ENCODE peak calls at places on chromosome 1, in ten cellular contexts. I, S, X, R, V, J, O, N, D and H are unnamed samples. For H3K4me1, the result is how much of the 10 kb centered on the place peaks cover.

GRCh38 chr1:236168716-236169429 is 26.5 kb downstream of the GPR137B start:
- DNase-seq in R (no peak), S (peak), J (peak), D (peak), X (peak), I (no peak), O (no peak), V (peak), N (peak), H (no peak)

GRCh38 chr1:224201336-224201735 is 18.3 kb downstream of the DEGS1 start:
- DNase-seq in R (no peak), J (no peak), I (no peak), S (no peak), D (no peak), N (no peak), O (no peak), V (peak), X (no peak), H (no peak)

GRCh38 chr1:66695121-66695520 is 57.1 kb upstream of the DYNLT5 start:
- DNase-seq in V (no peak), I (no peak), O (no peak), J (no peak), X (no peak), R (no peak), N (no peak), D (no peak), S (no peak), H (no peak)

GRCh38 chr1:64823691-64824476 is 79.0 kb downstream of the RAVER2 start:
- DNase-seq in V (peak), I (peak), N (peak), X (peak), D (peak), R (no peak), J (peak), S (no peak), O (peak), H (no peak)

GRCh38 chr1:66022904-66023620 is 230.4 kb downstream of the PDE4B start:
- DNase-seq in S (no peak), V (no peak), J (no peak), D (no peak), X (no peak), I (no peak), N (peak), R (no peak), O (no peak), H (no peak)

GRCh38 chr1:156492013-156492590 is 8.5 kb downstream of the MEF2D start:
- DNase-seq in O (no peak), X (no peak), N (no peak), R (no peak), J (no peak), D (no peak), I (no peak), V (no peak), S (no peak), H (no peak)

GRCh38 chr1:50620680-50621329 is 197.6 kb upstream of the DMRTA2 start:
- DNase-seq in N (peak), R (no peak), V (peak), S (no peak), O (no peak), I (peak), J (peak), X (no peak), D (peak), H (no peak)

GRCh38 chr1:71093938-71094337 is 13.1 kb upstream of the ZRANB2 start:
- DNase-seq in D (no peak), V (no peak), X (no peak), J (no peak), I (no peak), O (no peak), S (no peak), N (peak), R (no peak), H (no peak)

GRCh38 chr1:237133921-237134320 is 91.9 kb downstream of the RYR2 start:
- DNase-seq in R (no peak), X (no peak), V (no peak), I (no peak), O (no peak), D (no peak), S (no peak), N (no peak), J (no peak), H (no peak)

GRCh38 chr1:234001817-234002216 is 97.3 kb downstream of the SLC35F3 start:
- DNase-seq in X (no peak), R (no peak), N (no peak), D (no peak), O (no peak), S (no peak), I (no peak), J (no peak), V (no peak), H (no peak)

GRCh38 chr1:9363061-9363471 is 70.4 kb downstream of the SPSB1 start:
- DNase-seq in I (no peak), J (no peak), S (no peak), X (no peak), R (no peak), D (no peak), V (no peak), N (no peak), O (no peak), H (no peak)

GRCh38 chr1:241228339-241228738 is 128.7 kb downstream of the RGS7 start:
- DNase-seq in R (no peak), J (no peak), D (no peak), V (no peak), N (no peak), X (no peak), I (no peak), O (no peak), S (no peak), H (no peak)

GRCh38 chr1:41417335-41417682 is 56.1 kb downstream of the FOXO6 start:
- DNase-seq in V (no peak), R (no peak), S (no peak), N (no peak), J (no peak), D (no peak), O (no peak), X (no peak), I (no peak), H (no peak)

GRCh38 chr1:155729031-155729898 is 40.4 kb downstream of the DAP3 start:
- DNase-seq in J (peak), X (peak), R (no peak), D (peak), S (no peak), V (peak), I (peak), N (peak), O (no peak), H (no peak)

GRCh38 chr1:183230403-183230802 is 44.3 kb downstream of the LAMC2 start:
- DNase-seq in I (no peak), N (peak), R (no peak), X (no peak), D (no peak), S (no peak), V (no peak), J (no peak), O (no peak), H (no peak)

GRCh38 chr1:184563308-184563707 is 176.5 kb downstream of the C1orf21 start:
- DNase-seq in N (peak), O (no peak), D (no peak), V (no peak), R (no peak), S (no peak), X (no peak), J (no peak), I (no peak), H (no peak)

GRCh38 chr1:88768816-88769215 is 84.7 kb downstream of the PKN2 start:
- DNase-seq in N (no peak), R (no peak), O (no peak), I (no peak), V (no peak), D (no peak), S (no peak), X (no peak), J (no peak), H (no peak)

GRCh38 chr1:114024049-114024448 is 44.8 kb downstream of the OLFML3 start:
- DNase-seq in X (no peak), D (no peak), O (no peak), R (no peak), S (no peak), I (no peak), V (no peak), N (no peak), J (no peak), H (no peak)

GRCh38 chr1:168391759-168392681 is 111.3 kb downstream of the TBX19 start:
- DNase-seq in I (peak), S (no peak), D (no peak), O (no peak), J (peak), X (no peak), R (no peak), V (no peak), N (no peak), H (peak)

GRCh38 chr1:157105988-157106812 is 6.6 kb upstream of the ETV3L start:
- DNase-seq in I (peak), S (peak), O (peak), V (no peak), R (no peak), D (no peak), N (peak), X (no peak), J (peak), H (no peak)

GRCh38 chr1:7048395-7048794 is 263.1 kb downstream of the CAMTA1 start:
- DNase-seq in O (no peak), S (no peak), I (no peak), N (no peak), R (no peak), J (no peak), D (no peak), X (no peak), V (no peak), H (no peak)

GRCh38 chr1:31736675-31737074 is 27.5 kb downstream of the ADGRB2 start:
- DNase-seq in X (peak), V (no peak), R (no peak), I (peak), S (no peak), D (no peak), J (peak), O (no peak), N (no peak), H (no peak)

GRCh38 chr1:154910851-154911250 is 25.7 kb downstream of the PMVK start:
- DNase-seq in J (no peak), O (no peak), I (no peak), S (peak), N (no peak), D (no peak), R (no peak), V (no peak), X (no peak), H (no peak)

GRCh38 chr1:21232044-21232443 is 55.3 kb upstream of the EIF4G3 start:
- DNase-seq in O (no peak), D (peak), R (no peak), V (peak), J (peak), N (peak), X (no peak), I (peak), S (no peak), H (no peak)

GRCh38 chr1:110348050-110348449 is 8.9 kb downstream of the RBM15 start:
- DNase-seq in I (no peak), J (no peak), S (no peak), N (no peak), D (no peak), O (no peak), X (no peak), V (no peak), R (no peak), H (no peak)

GRCh38 chr1:15504436-15504835 is 19.6 kb downstream of the CASP9 start:
- DNase-seq in S (no peak), R (no peak), O (no peak), I (no peak), J (no peak), V (no peak), N (no peak), X (no peak), D (no peak), H (no peak)

GRCh38 chr1:93692983-93693591 is 11.4 kb upstream of the BCAR3 start:
- DNase-seq in D (no peak), J (no peak), V (peak), I (no peak), X (no peak), S (no peak), O (peak), R (no peak), N (peak), H (no peak)

GRCh38 chr1:179953974-179954493 is 576 bp upstream of the CEP350 start:
- DNase-seq in I (peak), S (no peak), O (no peak), R (no peak), N (no peak), V (peak), X (no peak), D (peak), J (no peak), H (no peak)

GRCh38 chr1:36389960-36390359 is 4.2 kb upstream of the STK40 start:
- DNase-seq in V (no peak), J (no peak), I (no peak), X (no peak), S (no peak), O (no peak), D (no peak), R (no peak), N (no peak), H (no peak)

GRCh38 chr1:76572229-76572628 is 295.1 kb upstream of the ST6GALNAC5 start:
- DNase-seq in S (no peak), N (no peak), O (no peak), J (no peak), D (no peak), I (no peak), V (no peak), R (no peak), X (no peak), H (no peak)

GRCh38 chr1:34899906-34900305 is 29.5 kb downstream of the DLGAP3 start:
- DNase-seq in D (no peak), I (no peak), X (no peak), N (no peak), J (no peak), V (no peak), R (no peak), S (no peak), O (no peak), H (no peak)
- TF ChIP-seq POLR2AphosphoS5 in D (no peak), I (no peak), X (no peak), N (no peak), J (no peak), V (no peak), R (no peak), S (no peak), O (no peak), H (no peak)

DNA sequence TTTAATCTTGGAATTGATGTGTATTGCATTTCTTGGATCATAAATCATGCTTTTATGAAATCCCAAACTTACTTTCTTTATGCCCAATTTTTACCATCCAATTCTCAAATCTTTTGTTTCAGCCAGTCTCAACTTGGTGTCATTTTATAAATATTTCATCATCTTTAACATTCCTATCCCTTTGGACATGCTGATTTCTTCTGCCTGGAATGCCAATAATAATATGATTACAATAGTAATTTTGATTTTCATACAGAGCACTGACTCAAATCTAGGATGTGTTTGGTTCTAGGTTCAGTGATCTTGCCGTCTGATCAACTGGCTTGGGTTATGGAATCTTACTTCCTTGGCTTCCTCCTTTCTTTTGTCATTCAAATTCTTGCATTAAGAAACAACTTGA is 12.8 kb downstream of the RRP15 start:
- DNase-seq in D (no peak), J (no peak), V (no peak), S (no peak), N (no peak), X (no peak), O (no peak), R (no peak), I (no peak), H (no peak)
- H3K4me1 ChIP-seq in D (under half), J (under half), V (under half), S (under half), N (under half), X (under half), O (under half), R (under half), I (under half), H (under half)

DNA sequence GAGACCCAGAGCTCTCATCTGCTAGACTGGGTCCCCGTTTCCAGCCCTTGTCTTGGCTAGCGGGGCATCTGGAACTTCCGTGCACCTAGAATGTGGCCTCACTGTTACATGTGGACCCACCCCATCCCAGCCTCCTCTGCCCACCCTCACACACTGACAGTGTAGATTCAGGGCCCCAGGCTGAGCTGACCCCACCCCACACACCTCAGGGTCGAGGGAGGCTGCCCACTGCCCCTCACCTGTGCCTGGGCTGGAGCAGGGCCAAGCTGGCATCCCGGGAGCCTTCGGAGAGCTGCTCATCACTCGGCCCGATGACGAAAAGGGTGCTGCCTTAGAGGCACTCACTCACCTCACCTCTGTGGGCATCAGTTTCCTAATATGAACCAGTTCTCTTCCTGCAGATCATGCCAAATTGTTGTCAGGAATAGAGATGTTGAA is 11.1 kb downstream of the ACOT11 start:
- DNase-seq in V (no peak), R (peak), J (no peak), S (peak), O (no peak), X (no peak), D (no peak), N (no peak), I (no peak), H (no peak)
- H3K27ac ChIP-seq in V (no peak), R (no peak), J (peak), S (no peak), O (no peak), X (no peak), D (no peak), N (no peak), I (no peak), H (peak)

GRCh38 chr1:59409525-59409924 is 112.6 kb downstream of the FGGY start:
- DNase-seq in N (no peak), O (no peak), S (no peak), D (no peak), V (no peak), J (no peak), R (no peak), I (no peak), X (no peak), H (no peak)

GRCh38 chr1:59409986-59410385 is 113.1 kb downstream of the FGGY start:
- DNase-seq in I (no peak), N (no peak), V (no peak), O (no peak), S (no peak), J (no peak), D (no peak), R (no peak), X (no peak), H (no peak)

GRCh38 chr1:59410457-59410856 is 113.6 kb downstream of the FGGY start:
- DNase-seq in S (no peak), R (no peak), J (no peak), D (no peak), V (no peak), X (no peak), O (no peak), N (no peak), I (no peak), H (no peak)

GRCh38 chr1:59406437-59407164 is 109.7 kb downstream of the FGGY start:
- DNase-seq in D (no peak), X (no peak), R (no peak), J (no peak), I (no peak), V (no peak), O (no peak), S (no peak), N (no peak), H (no peak)

DNA sequence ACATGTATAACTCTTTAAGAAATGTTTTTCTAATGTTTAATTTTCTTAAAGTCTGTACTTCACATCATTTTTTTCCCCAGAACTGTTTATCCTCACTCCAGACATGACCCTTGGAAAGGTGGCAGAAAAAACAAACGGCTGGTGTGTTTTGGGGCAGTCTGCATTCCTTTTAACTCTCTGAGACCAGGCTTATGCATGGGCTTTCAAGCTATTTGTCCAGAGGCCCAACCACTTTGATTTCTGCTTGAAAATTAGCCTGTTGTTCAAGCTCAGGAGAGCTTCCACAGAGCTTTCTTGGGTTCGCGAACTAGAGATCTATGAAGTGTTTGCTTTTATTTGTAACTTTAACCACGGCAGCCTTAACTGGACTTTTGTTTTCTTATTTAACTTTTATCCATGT is 111.7 kb downstream of the FGGY start:
- DNase-seq in J (no peak), O (no peak), N (peak), V (peak), X (no peak), I (no peak), D (no peak), R (no peak), S (no peak), H (no peak)
- TF ChIP-seq POLR2AphosphoS5 in J (no peak), O (no peak), N (no peak), V (no peak), X (no peak), I (no peak), D (no peak), R (no peak), S (no peak), H (no peak)

DNA sequence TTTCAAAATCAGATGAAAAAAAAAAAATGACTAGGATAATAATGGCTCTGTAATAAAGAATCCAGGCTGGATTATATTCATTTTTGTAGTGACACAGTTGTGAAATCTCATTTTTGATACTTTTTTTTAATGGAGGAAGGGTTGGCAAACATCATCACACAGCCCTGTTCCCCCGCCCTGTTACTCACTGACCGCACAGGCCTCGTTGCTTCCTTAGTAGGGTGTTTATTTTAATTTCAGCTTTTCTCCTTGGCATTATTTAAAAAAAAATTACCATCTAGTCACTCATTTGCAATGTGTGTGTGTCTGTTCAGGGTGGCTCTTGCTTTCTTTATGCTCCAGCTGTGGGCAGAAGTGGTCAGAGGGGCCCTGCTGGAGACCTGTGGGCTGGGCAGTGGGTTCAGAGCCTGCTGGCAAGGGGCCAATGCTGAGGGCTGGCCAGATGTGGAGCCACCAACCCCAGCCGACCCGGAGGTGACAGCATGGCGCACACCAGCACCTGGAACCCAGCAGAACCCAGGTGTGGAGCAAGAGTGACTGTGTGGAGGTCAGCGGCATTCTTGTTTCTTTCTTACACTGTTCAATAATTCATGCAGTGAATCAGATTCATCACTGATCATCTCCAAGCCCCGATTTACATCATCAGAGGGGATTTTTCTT is 44.6 kb downstream of the ZSCAN20 start:
- DNase-seq in O (no peak), V (no peak), N (no peak), X (no peak), I (no peak), J (no peak), D (no peak), R (no peak), S (no peak), H (no peak)
- H3K4me1 ChIP-seq in O (under half), V (under half), N (under half), X (under half), I (under half), J (under half), D (under half), R (under half), S (under half), H (under half)

GRCh38 chr1:24294228-24294672 is 24.9 kb upstream of the GRHL3 start:
- DNase-seq in I (peak), X (peak), R (peak), J (no peak), O (no peak), D (no peak), V (no peak), S (peak), N (peak), H (no peak)
- H3K27ac ChIP-seq in I (peak), X (peak), R (peak), J (peak), O (no peak), D (no peak), V (no peak), S (peak), N (peak), H (peak)

GRCh38 chr1:222252788-222253187 is 295.1 kb downstream of the HHIPL2 start:
- DNase-seq in O (no peak), X (no peak), N (no peak), S (no peak), V (no peak), I (no peak), R (no peak), J (no peak), D (no peak), H (peak)
- TF ChIP-seq POLR2AphosphoS5 in O (no peak), X (no peak), N (no peak), S (no peak), V (no peak), I (no peak), R (no peak), J (no peak), D (no peak), H (no peak)

GRCh38 chr1:226979517-226980121 is 39.5 kb downstream of the COQ8A start:
- DNase-seq in J (no peak), D (no peak), X (no peak), R (no peak), N (no peak), S (no peak), I (no peak), O (no peak), V (no peak), H (no peak)
- H3K4me1 ChIP-seq in J (under half), D (under half), X (under half), R (under half), N (under half), S (under half), I (under half), O (under half), V (under half), H (under half)

GRCh38 chr1:115134850-115135484 is 45.7 kb upstream of the TSPAN2 start:
- DNase-seq in V (no peak), I (no peak), N (peak), R (no peak), J (no peak), D (no peak), X (peak), O (no peak), S (no peak), H (no peak)
- H3K27ac ChIP-seq in V (no peak), I (peak), N (no peak), R (peak), J (peak), D (no peak), X (peak), O (no peak), S (no peak), H (peak)